ENCODE peak calls at places on chromosomes 12 and 14, in six cellular contexts. G is thoracic aorta; T is WTC11; S is endothelial cell of umbilical vein; E is heart left ventricle; B is stimulated activated CD4-positive, alpha-beta T cell treated with anti-CD3 and anti-CD28 coated beads, Interleukin-1b, Interleukin-23, amount 100 ng/mL, for 1 hour. K is an unnamed sample.

GRCh38 chr12:113120670-113121370 is 14.7 kb downstream of the RASAL1 start:
- DNase-seq in S (no peak), E (no peak), B (no peak), T (no peak), G (no peak), K (no peak)

GRCh38 chr12:56591111-56591510 is 39.0 kb downstream of the BAZ2A start:
- DNase-seq in B (no peak), T (no peak), G (no peak), S (no peak), E (no peak), K (no peak)

GRCh38 chr12:6337958-6338406 is 3.9 kb downstream of the TNFRSF1A start:
- DNase-seq in S (peak), G (no peak), B (no peak), E (no peak), T (no peak), K (no peak)

GRCh38 chr12:2179953-2180736 is 127.4 kb downstream of the CACNA1C start:
- DNase-seq in E (peak), T (no peak), B (no peak), G (peak), S (no peak), K (peak)

GRCh38 chr14:23568600-23569310 is 1.2 kb upstream of the AP1G2 start:
- DNase-seq in B (no peak), G (no peak), T (peak), S (no peak), E (peak), K (no peak)

GRCh38 chr12:78088391-78088832 is 257.7 kb downstream of the NAV3 start:
- DNase-seq in E (no peak), T (no peak), B (no peak), G (no peak), S (peak), K (no peak)

GRCh38 chr12:124368421-124369032 is 73.6 kb downstream of the RFLNA start:
- DNase-seq in S (no peak), B (no peak), T (no peak), G (no peak), E (no peak), K (no peak)

GRCh38 chr12:117028254-117028653 is 71.0 kb downstream of the TESC start:
- DNase-seq in S (no peak), E (no peak), T (no peak), B (no peak), G (no peak), K (no peak)

GRCh38 chr12:98275131-98275475 is 240.3 kb upstream of the TMPO start:
- DNase-seq in G (no peak), B (no peak), T (no peak), E (no peak), S (no peak), K (no peak)

GRCh38 chr12:5417500-5417899 is 14.4 kb upstream of the NTF3 start:
- DNase-seq in B (no peak), G (no peak), E (no peak), S (no peak), T (no peak), K (no peak)

GRCh38 chr14:65910108-65910507 is 497.6 kb downstream of the FUT8 start:
- DNase-seq in B (no peak), S (no peak), G (no peak), E (no peak), T (no peak), K (no peak)

GRCh38 chr14:50719911-50720759 is 52.0 kb upstream of the SAV1 start:
- DNase-seq in S (no peak), B (no peak), T (no peak), E (no peak), G (no peak), K (no peak)

GRCh38 chr12:67981236-67982164 is 7.7 kb upstream of the IFNG-AS1 start:
- DNase-seq in T (no peak), B (no peak), E (no peak), S (no peak), G (no peak), K (peak)

GRCh38 chr12:82757611-82758010 is 70.9 kb downstream of the TMTC2 start:
- DNase-seq in T (no peak), B (no peak), E (no peak), G (no peak), S (no peak), K (no peak)

GRCh38 chr14:91021991-91022621 is 38.3 kb downstream of the RPS6KA5 start:
- DNase-seq in E (no peak), G (no peak), T (no peak), B (no peak), S (no peak), K (no peak)

GRCh38 chr12:5456906-5457305 is 25.0 kb downstream of the NTF3 start:
- DNase-seq in E (no peak), B (no peak), G (no peak), S (peak), T (no peak), K (no peak)

GRCh38 chr12:40727774-40728483 is 35.7 kb downstream of the CNTN1 start:
- DNase-seq in T (no peak), G (no peak), B (no peak), E (no peak), S (no peak), K (no peak)

GRCh38 chr14:28707814-28708213 is 58.8 kb upstream of the FOXG1 start:
- DNase-seq in S (no peak), B (no peak), T (no peak), G (no peak), E (no peak), K (no peak)

GRCh38 chr14:81829447-81829846 is 295.8 kb upstream of the SEL1L start:
- DNase-seq in B (no peak), T (no peak), S (no peak), G (no peak), E (no peak), K (no peak)

GRCh38 chr12:107458990-107459389 is 226.6 kb upstream of the PWP1 start:
- DNase-seq in B (no peak), E (no peak), S (no peak), G (no peak), T (no peak), K (no peak)

GRCh38 chr12:110647669-110648068 is 33.7 kb downstream of the TCTN1 start:
- DNase-seq in G (no peak), S (no peak), B (no peak), T (no peak), E (no peak), K (no peak)

GRCh38 chr14:32932921-32933622 is 5.6 kb upstream of the NPAS3 start:
- DNase-seq in T (peak), B (no peak), S (no peak), G (no peak), E (no peak), K (no peak)

GRCh38 chr12:132374821-132375445 is 45.5 kb upstream of the GALNT9 start:
- DNase-seq in S (no peak), G (no peak), T (no peak), B (no peak), E (no peak), K (no peak)

GRCh38 chr12:84913151-84913550 is 552 bp upstream of the SLC6A15 start:
- DNase-seq in E (no peak), T (no peak), B (no peak), G (no peak), S (no peak), K (no peak)

GRCh38 chr14:96265387-96265786 is 9.4 kb downstream of the BDKRB1 start:
- DNase-seq in T (no peak), S (no peak), B (no peak), E (no peak), G (no peak), K (no peak)

GRCh38 chr12:45235087-45236025 is 19.5 kb downstream of the ANO6 start:
- DNase-seq in G (peak), S (peak), B (no peak), E (no peak), T (peak), K (no peak)

GRCh38 chr12:19741132-19741489 is 301.8 kb downstream of the AEBP2 start:
- DNase-seq in E (no peak), B (no peak), T (no peak), S (no peak), G (no peak), K (no peak)

GRCh38 chr12:20144341-20144740 is 224.0 kb upstream of the PDE3A start:
- DNase-seq in B (no peak), E (no peak), S (no peak), T (no peak), G (no peak), K (no peak)

GRCh38 chr14:29240046-29240445 is 473.5 kb downstream of the FOXG1 start:
- DNase-seq in S (peak), E (no peak), B (no peak), T (no peak), G (no peak), K (no peak)

GRCh38 chr12:9933966-9934365 is 1.8 kb upstream of the CLEC2A start:
- DNase-seq in T (no peak), G (no peak), B (no peak), S (no peak), E (no peak), K (no peak)

GRCh38 chr12:50351120-50352043 is 45.0 kb downstream of the FAM186A start:
- DNase-seq in B (no peak), S (no peak), G (no peak), T (no peak), E (peak), K (no peak)

GRCh38 chr12:56086096-56086495 is 6.1 kb downstream of the ERBB3 start:
- DNase-seq in T (no peak), B (no peak), E (no peak), S (no peak), G (no peak), K (no peak)

GRCh38 chr12:95358111-95359083 is 115.6 kb upstream of the METAP2 start:
- DNase-seq in S (peak), T (no peak), B (no peak), E (no peak), G (no peak), K (no peak)

GRCh38 chr12:131454418-131455217 is 256.3 kb upstream of the SFSWAP start:
- DNase-seq in E (no peak), T (peak), G (no peak), B (no peak), S (no peak), K (no peak)

K was measured in GOT3.